ENCODE peak calls at places on chromosomes 4 and X, in ten cellular contexts. D is right lobe of liver; R is prostate gland; I is breast epithelium; P is esophagus squamous epithelium; Q is left ventricle myocardium inferior; G is right atrium auricular region; L is IMR-90; B is naive thymus-derived CD4-positive, alpha-beta T cell; A is adipocyte. C is an unnamed sample.

GRCh38 chr4:113637363-113637762 is 124.2 kb downstream of the CAMK2D start:
- DNase-seq in D (no peak), R (no peak), I (no peak), P (no peak), Q (no peak), G (no peak), L (peak; percentile 77), B (no peak), A (peak; percentile 70), C (no peak)

GRCh38 chr4:1245481-1246051 is 3.4 kb downstream of the CTBP1 start:
- DNase-seq in D (peak; percentile 53), R (no peak), I (no peak), P (no peak), Q (peak; percentile 14), G (no peak), L (no peak), B (peak; percentile 20), A (no peak), C (no peak)

GRCh38 chrX:132365490-132365889 is 123.3 kb downstream of the MBNL3 start:
- DNase-seq in D (no peak), R (no peak), I (no peak), P (no peak), Q (no peak), G (no peak), L (no peak), B (no peak), A (no peak), C (no peak)

GRCh38 chrX:130418740-130419139 is 17.0 kb downstream of the RBMX2 start:
- DNase-seq in D (no peak), R (no peak), I (no peak), P (no peak), Q (no peak), G (no peak), L (no peak), B (no peak), A (no peak), C (no peak)

GRCh38 chrX:57121162-57121741 is at the start of gene SPIN2B:
- DNase-seq in D (peak; percentile 88), R (peak; percentile 68), I (peak; percentile 59), P (peak; percentile 29), Q (peak; percentile 78), G (peak; percentile 78), L (peak; percentile 70), B (peak; percentile 76), A (peak; percentile 84), C (peak; percentile 76)

GRCh38 chr4:64417974-64418373 is 8.7 kb upstream of the TECRL start:
- DNase-seq in D (no peak), R (peak; percentile 44), I (no peak), P (no peak), Q (no peak), G (no peak), L (no peak), B (no peak), A (no peak), C (no peak)

GRCh38 chr4:161291222-161291621 is 872.6 kb downstream of the FSTL5 start:
- DNase-seq in D (no peak), R (no peak), I (no peak), P (no peak), Q (no peak), G (no peak), L (no peak), B (no peak), A (no peak), C (no peak)

GRCh38 chr4:170723171-170723570 is 633.4 kb upstream of the AADAT start:
- DNase-seq in D (no peak), R (no peak), I (no peak), P (no peak), Q (no peak), G (no peak), L (no peak), B (no peak), A (peak; percentile 73), C (no peak)

GRCh38 chrX:12673487-12673886 is 117.7 kb upstream of the PRPS2 start:
- DNase-seq in D (no peak), R (no peak), I (no peak), P (no peak), Q (no peak), G (no peak), L (no peak), B (no peak), A (no peak), C (no peak)

GRCh38 chrX:29225670-29226069 is 638.4 kb downstream of the IL1RAPL1 start:
- DNase-seq in D (no peak), R (no peak), I (no peak), P (no peak), Q (no peak), G (no peak), L (no peak), B (no peak), A (no peak), C (no peak)

GRCh38 chrX:10414872-10415703 is 205.3 kb downstream of the MID1 start:
- DNase-seq in D (no peak), R (no peak), I (no peak), P (no peak), Q (no peak), G (no peak), L (peak; percentile 43), B (no peak), A (peak; percentile 31), C (no peak)

GRCh38 chrX:13893826-13894225 is 76.9 kb upstream of the GPM6B start:
- DNase-seq in D (no peak), R (no peak), I (no peak), P (no peak), Q (peak; percentile 16), G (no peak), L (no peak), B (no peak), A (no peak), C (no peak)

GRCh38 chr4:53552711-53553110 is 38.6 kb downstream of the LNX1 start:
- DNase-seq in D (no peak), R (no peak), I (no peak), P (no peak), Q (no peak), G (no peak), L (no peak), B (no peak), A (no peak), C (no peak)

GRCh38 chr4:87185471-87185870 is 34.9 kb downstream of the KLHL8 start:
- DNase-seq in D (no peak), R (no peak), I (no peak), P (no peak), Q (no peak), G (no peak), L (no peak), B (no peak), A (no peak), C (no peak)

GRCh38 chr4:111263836-111264235 is 641.0 kb upstream of the PITX2 start:
- DNase-seq in D (no peak), R (no peak), I (no peak), P (no peak), Q (no peak), G (no peak), L (no peak), B (no peak), A (no peak), C (peak; percentile 28)

GRCh38 chr4:88672987-88673386 is 24.6 kb downstream of the NAP1L5 start:
- DNase-seq in D (no peak), R (no peak), I (no peak), P (no peak), Q (no peak), G (no peak), L (peak; percentile 48), B (no peak), A (peak; percentile 51), C (no peak)

GRCh38 chrX:121949041-121949760 is 901.8 kb downstream of the GLUD2 start:
- DNase-seq in D (no peak), R (no peak), I (no peak), P (no peak), Q (no peak), G (no peak), L (no peak), B (no peak), A (peak; percentile 38), C (no peak)

GRCh38 chrX:48770296-48770695 is 8.7 kb downstream of the GLOD5 start:
- DNase-seq in D (no peak), R (no peak), I (no peak), P (no peak), Q (no peak), G (no peak), L (no peak), B (no peak), A (no peak), C (no peak)

GRCh38 chr4:107719211-107719926 is 665 bp downstream of the PAPSS1 start:
- DNase-seq in D (no peak), R (peak; percentile 22), I (peak; percentile 51), P (no peak), Q (no peak), G (no peak), L (peak; percentile 26), B (no peak), A (peak; percentile 59), C (no peak)

GRCh38 chr4:8241895-8242696 is 27.5 kb upstream of the HTRA3 start:
- DNase-seq in D (peak; percentile 81), R (peak; percentile 70), I (peak; percentile 78), P (peak; percentile 20), Q (peak; percentile 88), G (peak; percentile 95), L (peak; percentile 91), B (peak; percentile 89), A (peak; percentile 97), C (peak; percentile 69)
- H3K4me1 ChIP-seq in D (peaks cover 7% of the 10 kb centered on the region), R (no peaks in the 10 kb centered on the region), I (no peaks in the 10 kb centered on the region), P (peaks cover 32% of the 10 kb centered on the region), Q (peaks cover 22% of the 10 kb centered on the region), G (peaks cover 20% of the 10 kb centered on the region), L (peaks cover 5% of the 10 kb centered on the region), B (no peaks in the 10 kb centered on the region), A (peaks cover 21% of the 10 kb centered on the region), C (peaks cover 14% of the 10 kb centered on the region)

GRCh38 chrX:68681443-68681941 is 34.0 kb downstream of the STARD8 start:
- DNase-seq in D (no peak), R (no peak), I (no peak), P (no peak), Q (no peak), G (no peak), L (peak; percentile 60), B (no peak), A (no peak), C (no peak)
- H3K4me3 ChIP-seq in D (no peak overlapping the region), R (no peak overlapping the region), I (no peak overlapping the region), P (no peak overlapping the region), Q (no peak overlapping the region), G (no peak overlapping the region), L (no peak overlapping the region), B (no peak overlapping the region), A (no peak overlapping the region), C (no peak overlapping the region)

DNA sequence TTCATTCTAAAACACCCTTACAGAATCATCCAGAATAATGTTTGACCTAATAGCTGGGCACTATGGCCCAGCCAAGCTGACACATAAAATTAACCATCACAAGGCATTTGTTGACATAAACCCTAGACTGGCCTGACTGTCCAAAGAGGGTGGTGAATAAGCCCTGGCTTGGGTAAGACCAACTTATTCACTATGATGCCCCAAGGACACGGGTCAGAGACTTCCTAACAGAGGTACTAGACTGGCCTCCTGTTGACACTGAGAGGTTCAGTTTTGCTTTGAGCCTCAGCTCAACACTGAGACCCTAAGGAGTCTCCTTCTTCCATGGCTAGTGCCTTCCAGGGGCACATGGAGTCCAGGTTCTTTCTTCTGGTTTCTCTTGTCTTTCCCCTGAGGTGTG is 21.3 kb downstream of the FGF2 start:
- DNase-seq in D (no peak), R (no peak), I (no peak), P (no peak), Q (no peak), G (no peak), L (no peak), B (no peak), A (no peak), C (no peak)
- H3K4me1 ChIP-seq in D (peaks cover under 1% of the 10 kb centered on the region), R (no peaks in the 10 kb centered on the region), I (peaks cover 9% of the 10 kb centered on the region), P (peaks cover 9% of the 10 kb centered on the region), Q (peaks cover 3% of the 10 kb centered on the region), G (no peaks in the 10 kb centered on the region), L (peaks cover 7% of the 10 kb centered on the region), B (no peaks in the 10 kb centered on the region), A (peaks cover 23% of the 10 kb centered on the region), C (no peaks in the 10 kb centered on the region)

GRCh38 chrX:135340827-135341226 is 31.5 kb downstream of the ETDC start:
- DNase-seq in D (no peak), R (no peak), I (no peak), P (no peak), Q (no peak), G (no peak), L (peak; percentile 65), B (no peak), A (peak; percentile 85), C (no peak)
- H3K4me3 ChIP-seq in D (no peak overlapping the region), R (peak overlapping the region; percentile 55), I (peak overlapping the region; percentile 84), P (peak overlapping the region; percentile 71), Q (peak overlapping the region; percentile 84), G (no peak overlapping the region), L (no peak overlapping the region), B (peak overlapping the region; percentile 98), A (peak overlapping the region; percentile 90), C (peak overlapping the region; percentile 9)